ENCODE peak calls at places on chromosome 4, in seven cellular contexts. X is GM12878, H is astrocyte, S is GM23338, L is HepG2, N is fibroblast of lung, Y is mammary epithelial cell. G is an unnamed sample.

GRCh38 chr4:185567828-185568442 is 32.6 kb upstream of the PDLIM3 start:
- DNase-seq in X (no peak), H (peak), S (no peak), L (peak), N (peak), Y (no peak), G (no peak)

GRCh38 chr4:24006269-24006668 is 116.4 kb upstream of the PPARGC1A start:
- DNase-seq in X (no peak), H (no peak), S (no peak), L (no peak), N (no peak), Y (no peak), G (no peak)

GRCh38 chr4:40976343-40976742 is 226.6 kb downstream of the NSUN7 start:
- DNase-seq in X (no peak), H (peak), S (peak), L (peak), N (peak), Y (peak), G (peak)

GRCh38 chr4:183855651-183856190 is 49.4 kb upstream of the STOX2 start:
- DNase-seq in X (no peak), H (no peak), S (no peak), L (no peak), N (no peak), Y (no peak), G (no peak)

GRCh38 chr4:144709159-144709558 is 63.2 kb downstream of the HHIP start:
- DNase-seq in X (no peak), H (peak), S (peak), L (no peak), N (peak), Y (peak), G (peak)

GRCh38 chr4:28469886-28470285 is 1609.2 kb downstream of the STIM2 start:
- DNase-seq in X (no peak), H (no peak), S (no peak), L (no peak), N (peak), Y (no peak), G (no peak)

GRCh38 chr4:14022428-14022827 is 394.9 kb upstream of the BOD1L1 start:
- DNase-seq in X (no peak), H (peak), S (no peak), L (no peak), N (peak), Y (peak), G (no peak)

GRCh38 chr4:67104145-67104544 is 441.2 kb downstream of the CENPC start:
- DNase-seq in X (no peak), H (no peak), S (no peak), L (no peak), N (no peak), Y (no peak), G (peak)

GRCh38 chr4:1766336-1767057 is 26.6 kb upstream of the FGFR3 start:
- DNase-seq in X (no peak), H (no peak), S (peak), L (peak), N (no peak), Y (no peak), G (peak)

GRCh38 chr4:174283507-174284180 is at the start of the genes CEP44 and FBXO8:
- DNase-seq in X (peak), H (peak), S (peak), L (peak), N (peak), Y (peak), G (peak)

GRCh38 chr4:121736735-121737351 is 28.1 kb downstream of the SMIM43 start:
- DNase-seq in X (no peak), H (peak), S (peak), L (peak), N (peak), Y (peak), G (peak)

GRCh38 chr4:37603711-37604110 is 82.5 kb downstream of the RELL1 start:
- DNase-seq in X (no peak), H (no peak), S (no peak), L (no peak), N (no peak), Y (no peak), G (no peak)

GRCh38 chr4:188941524-188942109 is 802.4 kb downstream of the TRIML1 start:
- DNase-seq in X (no peak), H (peak), S (no peak), L (no peak), N (peak), Y (peak), G (no peak)

GRCh38 chr4:40550900-40551546 is 78.6 kb downstream of the RBM47 start:
- DNase-seq in X (peak), H (peak), S (peak), L (peak), N (peak), Y (peak), G (peak)

GRCh38 chr4:4585012-4585670 is 43.3 kb upstream of the STX18 start:
- DNase-seq in X (no peak), H (peak), S (no peak), L (no peak), N (peak), Y (peak), G (no peak)

GRCh38 chr4:147587061-147587460 is 30.1 kb upstream of the TMEM184C start:
- DNase-seq in X (no peak), H (no peak), S (no peak), L (no peak), N (no peak), Y (no peak), G (peak)

GRCh38 chr4:82900016-82900334 is 560 bp upstream of the THAP9 start:
- DNase-seq in X (peak), H (no peak), S (peak), L (no peak), N (peak), Y (no peak), G (peak)

GRCh38 chr4:55931833-55932232 is 16.9 kb upstream of the CEP135 start:
- DNase-seq in X (no peak), H (peak), S (no peak), L (no peak), N (peak), Y (no peak), G (no peak)

GRCh38 chr4:151175754-151176153 is 76.3 kb downstream of the RPS3A start:
- DNase-seq in X (no peak), H (no peak), S (no peak), L (no peak), N (no peak), Y (no peak), G (no peak)

GRCh38 chr4:48985976-48986653 is at the start of gene CWH43:
- DNase-seq in X (no peak), H (no peak), S (peak), L (no peak), N (no peak), Y (no peak), G (peak)

GRCh38 chr4:104491826-104492771 is 2.6 kb downstream of the CXXC4 start:
- DNase-seq in X (peak), H (peak), S (peak), L (no peak), N (peak), Y (no peak), G (peak)

DNA sequence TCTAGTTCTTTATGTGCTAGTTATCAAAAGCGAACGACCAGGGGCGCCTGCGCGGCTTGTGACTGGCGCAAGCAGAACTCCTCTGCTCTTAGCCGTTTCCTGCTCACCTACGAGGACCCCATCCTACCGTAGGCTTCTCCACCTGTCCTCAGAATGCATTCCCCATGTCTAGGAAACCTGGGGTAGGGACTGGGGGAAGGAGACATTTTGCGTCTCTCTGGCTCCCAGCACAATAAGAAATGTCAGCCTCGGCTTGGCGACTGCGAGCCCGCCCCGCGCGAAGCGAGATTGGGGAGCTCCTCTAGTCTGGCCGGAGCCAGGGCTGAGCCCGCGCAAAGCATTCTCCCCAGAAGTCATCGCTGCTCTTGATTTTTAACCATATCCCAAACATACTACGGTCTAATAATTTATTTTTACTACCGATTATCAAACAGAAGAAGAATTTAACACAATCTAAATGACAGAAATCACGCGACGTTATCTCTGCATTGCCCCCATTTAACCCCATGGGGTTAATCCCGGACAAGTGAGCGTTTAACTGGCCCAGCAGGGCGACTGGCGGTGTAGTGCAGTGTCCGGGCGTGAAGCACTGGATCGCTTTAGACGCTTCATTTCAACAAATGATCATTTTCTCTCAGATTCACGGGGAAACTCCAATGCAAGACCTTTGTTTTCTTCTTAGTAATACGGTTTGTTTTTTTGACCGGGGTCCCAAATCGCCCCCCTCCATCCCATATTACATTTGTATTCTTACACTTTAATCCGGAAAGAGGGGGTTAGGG is 7.9 kb upstream of the PITX2 start:
- DNase-seq in X (no peak), H (no peak), S (peak), L (no peak), N (no peak), Y (no peak), G (peak)
- TF ChIP-seq EZH2 in X (no peak), H (no peak), S (peak), L (no peak), N (peak), Y (peak), G (peak)

DNA sequence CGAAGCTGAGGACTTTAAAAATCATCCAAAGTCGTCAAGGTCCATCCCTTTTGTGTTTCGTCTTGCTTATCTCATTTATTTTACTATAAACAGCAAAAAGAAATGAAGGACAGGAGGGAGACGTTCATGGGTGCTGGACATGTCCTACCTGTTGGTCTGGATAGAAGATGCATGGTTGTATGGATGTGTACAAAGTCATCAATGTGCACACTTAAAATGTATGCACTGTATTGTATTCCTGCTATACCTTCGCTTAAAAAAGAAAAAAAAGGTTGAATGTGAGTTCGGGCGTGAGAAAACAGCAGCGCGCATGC is 313 bp upstream of the BLOC1S4 start:
- DNase-seq in X (no peak), H (no peak), S (no peak), L (no peak), N (no peak), Y (no peak), G (no peak)
- H3K27ac ChIP-seq in X (no peak), H (peak), S (no peak), L (peak), N (peak), Y (no peak), G (no peak)

GRCh38 chr4:46390353-46391058 is 578 bp upstream of the GABRA2 start:
- DNase-seq in X (no peak), H (no peak), S (peak), L (no peak), N (no peak), Y (no peak), G (peak)

GRCh38 chr4:46389301-46389761 is 597 bp downstream of the GABRA2 start:
- DNase-seq in X (no peak), H (no peak), S (peak), L (peak), N (no peak), Y (peak), G (peak)

GRCh38 chr4:46386570-46386969 is 3.4 kb downstream of the GABRA2 start:
- DNase-seq in X (no peak), H (no peak), S (peak), L (peak), N (no peak), Y (no peak), G (peak)

GRCh38 chr4:46387956-46388355 is 2.0 kb downstream of the GABRA2 start:
- DNase-seq in X (no peak), H (no peak), S (peak), L (no peak), N (no peak), Y (no peak), G (no peak)

DNA sequence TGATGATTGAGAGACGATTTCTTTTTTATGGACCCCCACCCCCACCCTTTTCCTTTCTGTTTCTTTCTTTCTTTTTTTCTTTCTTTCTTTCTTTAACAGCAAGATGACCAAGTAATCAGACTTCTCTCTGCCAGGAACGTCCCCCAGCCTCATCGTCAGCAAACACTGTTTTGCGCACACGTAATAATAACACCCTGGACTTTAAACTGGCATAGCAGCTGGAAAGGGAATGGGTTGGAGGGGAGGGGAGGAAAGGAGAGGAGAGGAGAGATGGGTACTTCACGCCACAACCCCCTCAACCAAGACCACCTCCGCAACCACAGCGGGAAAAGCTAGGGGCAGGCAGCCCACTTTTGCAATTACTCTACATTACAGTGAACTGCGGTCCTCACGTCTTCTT is 1.1 kb downstream of the GABRA2 start:
- DNase-seq in X (no peak), H (no peak), S (no peak), L (no peak), N (no peak), Y (no peak), G (no peak)
- TF ChIP-seq EZH2 in X (no peak), H (no peak), S (no peak), L (no peak), N (no peak), Y (no peak), G (peak)

GRCh38 chr4:179325181-179325580 is 1882.9 kb upstream of the AGA start:
- DNase-seq in X (no peak), H (peak), S (no peak), L (no peak), N (peak), Y (no peak), G (no peak)

DNA sequence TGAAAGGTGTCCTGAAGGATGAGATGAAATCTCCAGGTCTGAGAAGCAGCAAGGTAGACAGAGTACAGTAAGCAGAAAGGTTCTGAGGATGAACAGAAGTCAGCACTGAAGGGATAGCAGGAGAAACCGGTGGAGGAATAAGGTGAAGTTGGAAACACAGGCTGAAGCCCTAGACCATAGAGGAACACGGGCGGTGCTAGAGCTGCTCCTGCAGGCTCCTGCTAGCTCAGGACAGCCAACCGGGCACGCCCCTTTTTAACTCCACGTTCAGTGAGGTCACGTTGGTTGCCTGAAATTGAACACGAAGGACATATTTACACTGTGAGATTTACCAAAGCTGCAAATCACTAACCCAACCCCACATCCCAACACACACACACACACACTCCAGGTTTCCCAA is 1886.4 kb upstream of the AGA start:
- DNase-seq in X (no peak), H (no peak), S (peak), L (no peak), N (no peak), Y (no peak), G (no peak)
- H3K27ac ChIP-seq in X (no peak), H (no peak), S (no peak), L (no peak), N (no peak), Y (no peak), G (no peak)

GRCh38 chr4:69909195-69909594 is 21.7 kb upstream of the CSN1S1 start:
- DNase-seq in X (no peak), H (no peak), S (no peak), L (no peak), N (no peak), Y (no peak), G (no peak)

GRCh38 chr4:69910016-69910782 is 20.7 kb upstream of the CSN1S1 start:
- DNase-seq in X (peak), H (no peak), S (no peak), L (no peak), N (peak), Y (no peak), G (no peak)

DNA sequence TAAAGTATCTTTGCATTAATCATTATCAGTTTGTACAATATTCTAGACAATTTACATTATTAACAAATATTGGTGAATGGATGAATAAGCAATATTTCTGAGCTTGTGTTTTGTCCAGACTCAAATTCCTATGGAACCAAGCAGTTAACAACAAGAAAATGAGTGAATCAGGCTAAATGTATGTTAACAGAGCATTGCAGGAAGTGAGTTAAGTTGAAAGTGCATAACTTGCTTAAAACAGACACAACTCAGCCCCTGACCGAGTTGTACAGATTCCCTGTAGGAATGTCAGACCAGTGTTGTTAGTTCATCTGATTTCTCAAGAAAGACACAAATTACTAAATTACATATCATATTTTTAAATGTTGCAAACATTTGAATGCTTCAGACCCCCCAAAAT is 23.7 kb upstream of the CSN1S1 start:
- DNase-seq in X (no peak), H (no peak), S (no peak), L (no peak), N (peak), Y (no peak), G (no peak)
- TF ChIP-seq EZH2 in X (no peak), H (no peak), S (no peak), L (no peak), N (no peak), Y (no peak), G (no peak)

DNA sequence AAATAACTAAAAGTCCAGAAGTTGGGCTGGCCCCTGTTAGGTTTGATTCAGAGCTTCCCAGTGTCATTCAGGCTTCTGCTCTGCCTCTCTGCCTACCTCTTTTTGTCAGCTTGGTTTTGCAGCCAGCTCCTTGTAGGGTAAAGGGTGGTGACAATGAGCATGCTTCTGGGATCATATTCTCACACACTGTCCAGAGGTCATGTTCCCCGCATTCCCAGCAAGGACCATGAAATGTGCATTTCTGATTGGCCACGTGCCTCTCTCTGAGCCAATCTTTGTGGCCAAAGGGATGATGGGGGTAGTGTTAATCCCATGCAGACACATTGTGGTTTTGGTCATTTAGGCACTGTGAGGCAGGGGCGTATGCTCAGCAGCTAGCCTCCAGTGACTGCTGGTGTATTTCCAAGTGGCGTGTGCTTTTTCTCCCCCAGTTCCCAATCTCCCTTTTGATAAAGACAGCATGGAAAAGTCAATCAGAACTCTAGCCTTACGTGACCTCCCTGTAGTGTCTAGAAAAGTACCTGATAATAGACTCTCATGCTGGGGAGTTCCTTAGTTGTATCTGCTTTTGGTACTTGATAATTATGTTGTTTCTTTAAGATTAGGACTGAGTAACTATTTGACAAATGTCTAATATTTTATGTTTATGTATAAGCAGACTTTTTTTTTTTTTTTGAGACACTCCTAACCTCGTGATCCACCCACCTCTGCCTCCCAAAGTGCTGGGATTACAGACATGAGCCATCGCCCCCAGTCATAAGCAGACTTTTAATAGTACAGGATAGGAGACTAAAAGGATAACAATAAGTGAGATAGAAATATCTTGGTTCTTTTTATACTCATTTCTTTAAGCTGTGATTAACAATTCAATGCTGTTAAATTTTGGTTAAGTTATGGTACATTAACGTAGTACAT is 57.8 kb downstream of the KIAA0232 start:
- DNase-seq in X (no peak), H (peak), S (no peak), L (peak), N (peak), Y (no peak), G (peak)
- H3K27ac ChIP-seq in X (no peak), H (no peak), S (peak), L (peak), N (no peak), Y (no peak), G (peak)

DNA sequence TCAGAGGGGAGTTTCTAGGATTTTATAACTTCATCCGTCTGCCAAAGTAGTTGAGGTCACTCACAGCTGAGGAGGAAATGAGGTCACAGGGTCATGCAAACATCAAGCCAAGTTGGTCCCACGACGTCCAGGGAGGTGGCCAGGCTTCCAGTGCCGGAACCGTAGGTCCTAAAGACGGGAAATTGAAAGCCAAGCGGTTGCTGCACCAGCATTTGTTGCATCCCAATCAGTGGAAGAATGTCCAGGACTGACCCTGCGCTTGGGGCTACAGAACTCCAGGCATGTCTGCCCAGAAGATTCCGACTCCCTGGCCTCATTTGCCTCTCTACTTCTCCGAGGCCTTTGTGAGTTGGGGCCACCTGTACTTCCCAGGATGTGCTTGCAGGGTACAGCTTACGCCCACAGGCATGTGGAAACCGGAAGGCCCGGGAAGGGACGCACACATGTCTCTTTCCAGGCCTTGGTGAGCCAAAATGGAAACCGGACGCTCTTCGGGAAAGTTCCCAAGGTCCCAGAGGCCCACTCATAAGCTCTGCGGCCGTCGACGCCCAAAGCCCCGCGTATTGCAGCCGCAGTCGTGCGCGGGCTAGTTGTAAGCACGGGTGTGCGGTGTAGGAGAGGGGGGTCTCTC is 9.4 kb downstream of the PRDM8 start:
- DNase-seq in X (no peak), H (no peak), S (peak), L (no peak), N (no peak), Y (no peak), G (no peak)
- TF ChIP-seq EZH2 in X (no peak), H (no peak), S (peak), L (no peak), N (no peak), Y (no peak), G (no peak)

GRCh38 chr4:138909605-138910004 is 106.0 kb upstream of the NOCT start:
- DNase-seq in X (no peak), H (no peak), S (peak), L (no peak), N (no peak), Y (no peak), G (no peak)
- H3K27ac ChIP-seq in X (no peak), H (no peak), S (no peak), L (no peak), N (no peak), Y (no peak), G (no peak)

G was measured in neural progenitor cell.